ENCODE peak calls at places on chromosomes 7 and 10, in nine cellular contexts. H, G, U, Q, M, A, I, O and V are unnamed samples.

GRCh38 chr7:2965745-2966270 is 77.9 kb downstream of the CARD11 start:
- DNase-seq in H (no peak), G (no peak), U (no peak), Q (no peak), M (no peak), A (no peak), I (no peak), O (no peak), V (no peak)

GRCh38 chr7:92133737-92134270 is 473 bp downstream of the CYP51A1 start:
- DNase-seq in H (peak; percentile 82), G (peak; percentile 59), U (peak; percentile 70), Q (peak; percentile 78), M (peak; percentile 76), A (peak; percentile 82), I (peak; percentile 23), O (peak; percentile 81), V (peak; percentile 66)

GRCh38 chr10:112739219-112739969 is 210.7 kb upstream of the TCF7L2 start:
- DNase-seq in H (no peak), G (no peak), U (no peak), Q (peak; percentile 16), M (no peak), A (no peak), I (no peak), O (no peak), V (no peak)

GRCh38 chr10:61187601-61188000 is 243.6 kb upstream of the RHOBTB1 start:
- DNase-seq in H (no peak), G (no peak), U (no peak), Q (no peak), M (no peak), A (no peak), I (no peak), O (no peak), V (no peak)

GRCh38 chr10:130127612-130128607 is 8.3 kb upstream of the GLRX3 start:
- DNase-seq in H (peak; percentile 81), G (peak; percentile 73), U (no peak), Q (peak; percentile 74), M (no peak), A (no peak), I (peak; percentile 76), O (peak; percentile 76), V (peak; percentile 77)

GRCh38 chr10:12334186-12334530 is 15.2 kb upstream of the CAMK1D start:
- DNase-seq in H (no peak), G (no peak), U (no peak), Q (no peak), M (no peak), A (no peak), I (no peak), O (no peak), V (no peak)

GRCh38 chr10:111093741-111094380 is 17.0 kb downstream of the ADRA2A start:
- DNase-seq in H (peak; percentile 33), G (peak; percentile 40), U (no peak), Q (no peak), M (no peak), A (no peak), I (peak; percentile 59), O (peak; percentile 44), V (no peak)

GRCh38 chr10:22573820-22574569 is 140.4 kb downstream of the PIP4K2A start:
- DNase-seq in H (peak; percentile 66), G (peak; percentile 25), U (no peak), Q (peak; percentile 27), M (no peak), A (no peak), I (peak; percentile 11), O (peak; percentile 14), V (peak; percentile 38)

GRCh38 chr10:44851881-44852280 is 59.3 kb upstream of the TMEM72 start:
- DNase-seq in H (no peak), G (no peak), U (no peak), Q (no peak), M (no peak), A (no peak), I (no peak), O (no peak), V (no peak)

GRCh38 chr7:80916770-80917681 is 1.8 kb downstream of the SEMA3C start:
- DNase-seq in H (peak; percentile 91), G (peak; percentile 66), U (no peak), Q (peak; percentile 81), M (no peak), A (no peak), I (peak; percentile 92), O (peak; percentile 31), V (no peak)

GRCh38 chr7:117279931-117280525 is 42.8 kb downstream of the WNT2 start:
- DNase-seq in H (peak; percentile 31), G (no peak), U (no peak), Q (no peak), M (no peak), A (no peak), I (no peak), O (no peak), V (no peak)

GRCh38 chr10:28633750-28634149 is 43.6 kb upstream of the BAMBI start:
- DNase-seq in H (no peak), G (no peak), U (no peak), Q (peak; percentile 36), M (no peak), A (no peak), I (no peak), O (no peak), V (no peak)

GRCh38 chr10:119274519-119275045 is 67.2 kb downstream of the GRK5 start:
- DNase-seq in H (no peak), G (no peak), U (no peak), Q (no peak), M (no peak), A (no peak), I (no peak), O (no peak), V (peak; percentile 38)

GRCh38 chr10:71927669-71928592 is 36.3 kb upstream of the CHST3 start:
- DNase-seq in H (peak; percentile 71), G (no peak), U (no peak), Q (peak; percentile 66), M (no peak), A (no peak), I (peak; percentile 53), O (no peak), V (no peak)

GRCh38 chr10:17146888-17147287 is 17.3 kb upstream of the CUBN start:
- DNase-seq in H (peak; percentile 26), G (no peak), U (no peak), Q (no peak), M (no peak), A (no peak), I (no peak), O (no peak), V (no peak)

GRCh38 chr7:137934941-137935848 is 66.7 kb downstream of the CREB3L2 start:
- DNase-seq in H (no peak), G (no peak), U (no peak), Q (no peak), M (no peak), A (peak; percentile 45), I (no peak), O (peak; percentile 31), V (peak; percentile 56)

GRCh38 chr7:105512926-105513526 is 9.0 kb downstream of the PUS7 start:
- DNase-seq in H (no peak), G (no peak), U (no peak), Q (no peak), M (no peak), A (no peak), I (no peak), O (peak; percentile 43), V (no peak)

GRCh38 chr10:76615049-76615448 is 1022.6 kb downstream of the KCNMA1 start:
- DNase-seq in H (no peak), G (no peak), U (no peak), Q (no peak), M (no peak), A (no peak), I (no peak), O (no peak), V (no peak)

GRCh38 chr10:76618641-76619040 is 1019.0 kb downstream of the KCNMA1 start:
- DNase-seq in H (no peak), G (no peak), U (no peak), Q (peak; percentile 13), M (no peak), A (no peak), I (no peak), O (no peak), V (no peak)

GRCh38 chr10:76621886-76622620 is 1015.6 kb downstream of the KCNMA1 start:
- DNase-seq in H (peak; percentile 46), G (no peak), U (no peak), Q (no peak), M (no peak), A (no peak), I (no peak), O (no peak), V (no peak)

GRCh38 chr10:76618171-76618570 is 1019.4 kb downstream of the KCNMA1 start:
- DNase-seq in H (no peak), G (no peak), U (no peak), Q (no peak), M (no peak), A (no peak), I (no peak), O (no peak), V (no peak)
- TF ChIP-seq CTCF in H (no peak), G (no peak), U (no peak), Q (no peak), M (no peak), A (no peak), I (no peak), O (no peak), V (no peak)

DNA sequence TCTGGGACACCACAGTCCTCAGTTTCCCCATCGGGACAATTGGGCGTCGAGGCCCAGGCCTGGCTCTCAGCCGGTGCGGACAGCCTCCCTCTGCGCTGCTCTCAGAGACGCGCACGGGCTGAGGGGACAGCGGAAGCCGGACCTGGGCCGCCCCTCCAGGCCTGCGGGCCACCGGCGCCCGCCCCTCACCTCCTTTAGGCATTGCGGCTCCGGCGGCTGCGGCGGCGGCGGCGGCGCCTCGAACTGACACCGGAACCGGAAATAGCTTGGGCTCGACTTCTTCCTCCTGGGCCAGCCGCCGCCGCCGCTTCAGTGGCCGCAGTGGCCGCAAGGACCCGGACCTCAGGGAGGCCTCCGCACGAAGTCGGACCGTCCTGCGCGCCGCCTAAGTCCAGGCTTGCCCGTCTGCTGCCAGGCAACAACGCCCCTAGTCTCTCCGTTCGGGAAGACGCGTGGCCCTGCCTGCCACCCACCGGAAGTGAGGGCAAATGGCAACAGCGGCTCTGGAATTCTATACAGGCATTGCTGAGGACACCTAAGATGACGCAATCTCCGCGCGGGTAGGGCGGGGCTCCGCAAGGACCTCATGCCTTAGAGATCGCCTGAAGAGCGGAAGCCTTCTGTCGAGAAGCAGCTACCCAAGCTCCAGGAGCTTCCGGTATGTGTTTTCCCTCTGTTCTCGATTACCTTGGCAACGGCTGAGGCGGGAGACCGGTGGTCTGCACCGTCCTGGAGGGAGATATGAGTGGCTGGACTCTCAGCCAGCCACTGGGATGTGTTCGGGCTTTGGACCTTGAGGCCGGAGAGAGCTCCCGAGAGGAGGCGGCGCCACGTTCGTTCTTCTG is at the start of the genes BUD31 and PDAP1:
- DNase-seq in H (peak; percentile 97), G (peak; percentile 91), U (peak; percentile 93), Q (peak; percentile 96), M (peak; percentile 95), A (peak; percentile 96), I (peak; percentile 89), O (peak; percentile 97), V (peak; percentile 96)
- TF ChIP-seq CTCF in H (no peak), G (no peak), U (peak; percentile 19), Q (no peak), M (peak; percentile 25), A (no peak), I (peak; percentile 9), O (no peak), V (no peak)

GRCh38 chr7:139362302-139362701 is 2.6 kb downstream of the LUC7L2 start:
- DNase-seq in H (peak; percentile 12), G (peak; percentile 49), U (no peak), Q (no peak), M (no peak), A (no peak), I (no peak), O (no peak), V (no peak)
- TF ChIP-seq CTCF in H (no peak), G (no peak), U (no peak), Q (no peak), M (no peak), A (no peak), I (no peak), O (no peak), V (no peak)

GRCh38 chr7:142481548-142481947 is 223.7 kb upstream of the PRSS58 start:
- DNase-seq in H (peak; percentile 69), G (no peak), U (no peak), Q (no peak), M (no peak), A (no peak), I (no peak), O (peak; percentile 27), V (no peak)
- TF ChIP-seq CTCF in H (peak; percentile 55), G (no peak), U (no peak), Q (no peak), M (no peak), A (peak; percentile 7), I (no peak), O (peak; percentile 25), V (no peak)